ENCODE peak calls at places on chromosomes 3 and 15, in seven cellular contexts. T is AML-193, B is ELF-1, W is transverse colon, M is NB4, K is H9, L is B cell. C is an unnamed sample.

GRCh38 chr3:31247063-31247447 is 285.7 kb upstream of the STT3B start:
- DNase-seq in K (no peak), M (no peak), T (no peak), B (no peak), W (no peak), L (no peak), C (no peak)

GRCh38 chr3:71726106-71726505 is 904 bp upstream of the EIF4E3 start:
- DNase-seq in K (no peak), B (no peak), T (peak; percentile 36), M (no peak), W (peak; percentile 26), L (peak; percentile 31), C (no peak)

GRCh38 chr3:64266065-64266874 is 41.0 kb upstream of the PRICKLE2 start:
- DNase-seq in B (no peak), T (no peak), W (peak; percentile 16), K (no peak), M (no peak), L (no peak), C (no peak)

GRCh38 chr3:109923431-109923830 is 586.1 kb upstream of the DPPA4 start:
- DNase-seq in L (no peak), B (no peak), M (no peak), K (no peak), W (no peak), T (no peak), C (no peak)

GRCh38 chr15:85766007-85766831 is 28.5 kb downstream of the KLHL25 start:
- DNase-seq in M (no peak), T (no peak), K (no peak), L (no peak), W (no peak), B (no peak), C (no peak)

GRCh38 chr15:74265046-74265639 is 29.0 kb downstream of the CCDC33 start:
- DNase-seq in B (peak; percentile 59), K (peak; percentile 71), M (peak; percentile 50), L (no peak), T (no peak), W (no peak), C (no peak)

GRCh38 chr3:177992993-177993969 is 543.0 kb upstream of the KCNMB2 start:
- DNase-seq in M (no peak), T (no peak), L (no peak), K (no peak), W (no peak), B (no peak), C (no peak)

GRCh38 chr3:13204177-13204581 is 130.9 kb upstream of the IQSEC1 start:
- DNase-seq in B (no peak), W (no peak), K (no peak), T (no peak), L (peak; percentile 25), M (no peak), C (no peak)

GRCh38 chr3:122918576-122919290 is 108.8 kb downstream of the SEMA5B start:
- DNase-seq in T (no peak), B (peak; percentile 34), W (no peak), L (no peak), M (no peak), K (no peak), C (no peak)

GRCh38 chr15:91422704-91423254 is 322.7 kb downstream of the SV2B start:
- DNase-seq in M (no peak), L (no peak), T (no peak), W (no peak), B (no peak), K (peak; percentile 31), C (no peak)

GRCh38 chr3:2303567-2303966 is 204.9 kb downstream of the CNTN4 start:
- DNase-seq in K (peak; percentile 45), T (no peak), L (no peak), M (peak; percentile 36), W (no peak), B (peak; percentile 32), C (peak; percentile 1)

GRCh38 chr15:55108858-55109518 is 87.8 kb downstream of the RSL24D1 start:
- DNase-seq in W (peak; percentile 61), K (peak; percentile 60), M (peak; percentile 71), T (peak; percentile 58), B (peak; percentile 76), L (peak; percentile 22), C (peak; percentile 62)

GRCh38 chr15:40766194-40766830 is 2.4 kb downstream of the GCHFR start:
- DNase-seq in T (no peak), K (no peak), B (peak; percentile 20), W (no peak), M (no peak), L (no peak), C (no peak)

GRCh38 chr3:134917631-134918030 is 122.6 kb downstream of the EPHB1 start:
- DNase-seq in M (no peak), L (no peak), K (no peak), T (no peak), W (no peak), B (no peak), C (no peak)

GRCh38 chr3:152902141-152902669 is 67.3 kb downstream of the P2RY1 start:
- DNase-seq in L (no peak), B (no peak), T (peak; percentile 37), W (no peak), K (no peak), M (no peak), C (no peak)

GRCh38 chr3:179973931-179974361 is 62.8 kb downstream of the PEX5L start:
- DNase-seq in L (no peak), K (peak; percentile 33), B (peak; percentile 16), W (no peak), M (peak; percentile 49), T (no peak), C (no peak)

GRCh38 chr3:8442993-8443670 is 58.5 kb upstream of the LMCD1 start:
- DNase-seq in K (no peak), B (no peak), T (no peak), M (no peak), L (no peak), W (no peak), C (no peak)

GRCh38 chr15:49044761-49045571 is 1.3 kb downstream of the SECISBP2L start:
- DNase-seq in L (peak; percentile 2), M (peak; percentile 4), B (no peak), W (no peak), T (no peak), K (no peak), C (no peak)